ENCODE peak calls at places on chromosomes 11 and 22, in six cellular contexts. B, H, E, S, U and Z are unnamed samples.

GRCh38 chr11:117419136-117419914 is 91.7 kb downstream of the CEP164 start:
- DNase-seq in B (peak; percentile 30), H (no peak), E (no peak), S (no peak), U (no peak), Z (no peak)

GRCh38 chr11:44016129-44016528 is 31.7 kb upstream of the ACCSL start:
- DNase-seq in B (peak; percentile 89), H (peak; percentile 64), E (no peak), S (no peak), U (no peak), Z (no peak)

GRCh38 chr11:123608945-123609344 is 45.5 kb downstream of the SCN3B start:
- DNase-seq in B (no peak), H (no peak), E (no peak), S (no peak), U (no peak), Z (no peak)

GRCh38 chr11:6497069-6497839 is at the start of gene DNHD1:
- DNase-seq in B (no peak), H (no peak), E (no peak), S (no peak), U (no peak), Z (no peak)

GRCh38 chr11:813440-814096 is 3.8 kb downstream of the RPLP2 start:
- DNase-seq in B (no peak), H (no peak), E (no peak), S (no peak), U (no peak), Z (no peak)

GRCh38 chr11:45098929-45099328 is 47.5 kb upstream of the PRDM11 start:
- DNase-seq in B (no peak), H (no peak), E (no peak), S (no peak), U (no peak), Z (no peak)

GRCh38 chr11:5452712-5453111 is 3.6 kb downstream of the OR51I2 start:
- DNase-seq in B (no peak), H (no peak), E (no peak), S (no peak), U (no peak), Z (no peak)

GRCh38 chr11:24357620-24358386 is 139.1 kb upstream of the LUZP2 start:
- DNase-seq in B (no peak), H (no peak), E (no peak), S (no peak), U (no peak), Z (no peak)

GRCh38 chr11:104078995-104079394 is 42.6 kb downstream of the DDI1 start:
- DNase-seq in B (no peak), H (no peak), E (no peak), S (no peak), U (no peak), Z (no peak)

GRCh38 chr22:50399751-50400331 is 56.7 kb downstream of the PPP6R2 start:
- DNase-seq in B (peak; percentile 24), H (no peak), E (peak; percentile 43), S (peak; percentile 51), U (no peak), Z (peak; percentile 29)

GRCh38 chr11:132024587-132025295 is 654.3 kb downstream of the NTM start:
- DNase-seq in B (peak; percentile 68), H (peak; percentile 91), E (no peak), S (no peak), U (no peak), Z (no peak)

GRCh38 chr11:125123947-125124633 is 12.7 kb upstream of the TMEM218 start:
- DNase-seq in B (peak; percentile 44), H (peak; percentile 42), E (peak; percentile 70), S (peak; percentile 68), U (peak; percentile 32), Z (peak; percentile 22)

GRCh38 chr11:109775686-109776085 is 317.5 kb upstream of the ZC3H12C start:
- DNase-seq in B (no peak), H (no peak), E (no peak), S (no peak), U (no peak), Z (no peak)

GRCh38 chr11:61955031-61955415 is 4.9 kb downstream of the BEST1 start:
- DNase-seq in B (peak; percentile 89), H (peak; percentile 40), E (peak; percentile 40), S (no peak), U (no peak), Z (no peak)
- TF ChIP-seq CTCF in B (peak; percentile 48), H (no peak), E (no peak), S (no peak), U (no peak), Z (no peak)

DNA sequence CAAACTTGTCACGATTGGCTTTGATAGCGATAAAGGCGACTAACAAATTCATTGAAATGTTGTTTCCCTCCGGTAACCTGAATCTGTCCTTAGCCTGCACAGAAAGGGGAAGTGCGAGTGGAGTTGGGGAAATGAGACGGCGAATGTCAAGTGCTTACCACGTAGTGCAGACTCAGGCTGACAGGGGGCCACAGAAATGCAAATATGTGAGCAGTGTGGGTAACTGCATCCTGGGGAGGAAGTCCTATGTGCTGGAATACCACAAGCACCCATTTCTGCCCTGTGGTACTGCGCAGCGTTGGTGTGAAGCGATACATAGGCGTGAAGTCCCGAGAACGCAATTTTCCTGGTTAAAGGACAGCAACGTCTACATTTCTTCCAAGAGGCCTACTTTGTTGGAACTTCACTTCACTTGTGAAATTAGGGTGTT is 869 bp upstream of the EIF4ENIF1 start:
- DNase-seq in B (peak; percentile 80), H (peak; percentile 78), E (peak; percentile 56), S (peak; percentile 72), U (peak; percentile 70), Z (peak; percentile 79)
- TF ChIP-seq CTCF in B (peak; percentile 24), H (no peak), E (no peak), S (peak; percentile 22), U (peak; percentile 34), Z (no peak)

GRCh38 chr11:76838422-76839068 is 22.2 kb upstream of the ACER3 start:
- DNase-seq in B (no peak), H (no peak), E (peak; percentile 86), S (no peak), U (no peak), Z (no peak)
- TF ChIP-seq CTCF in B (peak; percentile 26), H (peak; percentile 22), E (peak; percentile 88), S (no peak), U (no peak), Z (no peak)

GRCh38 chr11:79367844-79368243 is 73.0 kb downstream of the TENM4 start:
- DNase-seq in B (no peak), H (no peak), E (no peak), S (no peak), U (no peak), Z (no peak)

GRCh38 chr11:79374707-79375106 is 66.1 kb downstream of the TENM4 start:
- DNase-seq in B (no peak), H (no peak), E (no peak), S (no peak), U (no peak), Z (no peak)

GRCh38 chr11:79371724-79372123 is 69.1 kb downstream of the TENM4 start:
- DNase-seq in B (no peak), H (no peak), E (no peak), S (no peak), U (no peak), Z (no peak)

GRCh38 chr11:79369094-79369493 is 71.7 kb downstream of the TENM4 start:
- DNase-seq in B (no peak), H (no peak), E (no peak), S (no peak), U (no peak), Z (no peak)

DNA sequence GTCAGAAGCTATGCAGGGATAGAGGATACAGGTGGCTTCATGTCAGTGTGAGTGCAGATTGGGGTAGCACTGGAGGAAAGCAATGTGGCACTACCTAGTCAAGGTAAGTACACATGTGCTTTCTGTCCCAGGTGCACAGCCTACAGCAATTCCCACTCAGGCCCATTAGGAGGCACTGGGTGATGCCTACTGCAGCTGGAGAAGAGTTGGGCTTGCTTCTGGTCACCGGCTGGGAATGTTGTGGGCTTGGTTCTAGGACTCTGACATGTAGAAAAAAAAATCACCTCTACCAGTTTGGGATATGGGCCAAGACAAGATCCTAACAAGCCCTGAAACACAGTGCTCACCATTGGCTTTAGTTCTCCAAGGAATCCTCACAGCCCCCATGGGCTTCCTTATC is 69.7 kb downstream of the TENM4 start:
- DNase-seq in B (peak; percentile 14), H (no peak), E (no peak), S (no peak), U (no peak), Z (no peak)
- TF ChIP-seq CTCF in B (no peak), H (no peak), E (no peak), S (no peak), U (no peak), Z (no peak)

GRCh38 chr11:128776088-128776433 is 82.2 kb downstream of the FLI1 start:
- DNase-seq in B (no peak), H (no peak), E (no peak), S (peak; percentile 75), U (peak; percentile 71), Z (peak; percentile 30)

GRCh38 chr11:128776434-128777284 is 82.8 kb downstream of the FLI1 start:
- DNase-seq in B (peak; percentile 15), H (no peak), E (peak; percentile 59), S (peak; percentile 47), U (peak; percentile 47), Z (peak; percentile 30)

GRCh38 chr11:128779036-128779435 is 85.2 kb downstream of the FLI1 start:
- DNase-seq in B (no peak), H (peak; percentile 58), E (no peak), S (no peak), U (no peak), Z (no peak)

GRCh38 chr11:128775513-128775912 is 81.6 kb downstream of the FLI1 start:
- DNase-seq in B (no peak), H (peak; percentile 59), E (no peak), S (no peak), U (no peak), Z (no peak)

GRCh38 chr11:128777369-128778011 is 83.6 kb downstream of the FLI1 start:
- DNase-seq in B (no peak), H (no peak), E (no peak), S (no peak), U (no peak), Z (no peak)
- TF ChIP-seq CTCF in B (no peak), H (no peak), E (no peak), S (no peak), U (no peak), Z (no peak)